ENCODE peak calls at places on chromosomes 13 and 19, in five cellular contexts. K is psoas muscle, W is aorta, Y is PC-9, T is right atrium auricular region. I is an unnamed sample.

GRCh38 chr13:84430015-84430414 is 547.7 kb upstream of the SLITRK1 start:
- DNase-seq in Y (no peak), W (no peak), K (no peak), T (no peak), I (no peak)

GRCh38 chr13:47299316-47299715 is 402.5 kb upstream of the HTR2A start:
- DNase-seq in K (no peak), T (no peak), Y (no peak), W (no peak), I (no peak)

GRCh38 chr13:109776575-109776974 is 9.8 kb downstream of the IRS2 start:
- DNase-seq in Y (no peak), K (no peak), W (no peak), T (no peak), I (no peak)

GRCh38 chr13:91313103-91313502 is 34.4 kb upstream of the MIR17HG start:
- DNase-seq in Y (no peak), K (no peak), T (no peak), W (no peak), I (no peak)

GRCh38 chr19:54207908-54208783 is 7.5 kb downstream of the RPS9 start:
- DNase-seq in Y (peak; percentile 68), W (peak; percentile 78), T (peak; percentile 88), K (no peak), I (no peak)

GRCh38 chr13:62212246-62212645 is 796.6 kb upstream of the PCDH20 start:
- DNase-seq in T (no peak), W (no peak), Y (no peak), K (peak; percentile 9), I (no peak)

GRCh38 chr19:50377051-50377441 is 789 bp downstream of the NR1H2 start:
- DNase-seq in W (no peak), Y (no peak), T (no peak), K (peak; percentile 42), I (peak; percentile 70)

GRCh38 chr13:99260216-99260615 is 2.0 kb upstream of the GPR18 start:
- DNase-seq in K (no peak), W (no peak), T (no peak), Y (no peak), I (no peak)

GRCh38 chr19:22438011-22438410 is 15.9 kb upstream of the ZNF98 start:
- DNase-seq in W (no peak), Y (no peak), K (no peak), T (no peak), I (no peak)

GRCh38 chr13:94678845-94679244 is 33.5 kb downstream of the SOX21 start:
- DNase-seq in Y (no peak), T (no peak), K (no peak), W (no peak), I (no peak)

GRCh38 chr19:55553217-55554182 is 8.2 kb upstream of the SBK3 start:
- DNase-seq in Y (no peak), K (no peak), T (no peak), W (no peak), I (no peak)

GRCh38 chr19:55554302-55554701 is 9.0 kb upstream of the SBK3 start:
- DNase-seq in T (no peak), W (no peak), K (no peak), Y (no peak), I (no peak)

GRCh38 chr19:55552206-55552605 is 6.9 kb upstream of the SBK3 start:
- DNase-seq in T (no peak), Y (no peak), W (no peak), K (no peak), I (no peak)

GRCh38 chr19:55554749-55555152 is 9.4 kb upstream of the SBK3 start:
- DNase-seq in K (no peak), Y (no peak), T (no peak), W (no peak), I (no peak)

GRCh38 chr19:55552620-55553019 is 7.3 kb upstream of the SBK3 start:
- DNase-seq in W (no peak), T (no peak), K (no peak), Y (no peak), I (peak; percentile 38)
- H3K4me1 ChIP-seq in W (no peaks in the 10 kb centered on the region), T (no peaks in the 10 kb centered on the region), K (peaks cover 56% of the 10 kb centered on the region), Y (peaks cover 34% of the 10 kb centered on the region), I (peaks cover 4% of the 10 kb centered on the region)

DNA sequence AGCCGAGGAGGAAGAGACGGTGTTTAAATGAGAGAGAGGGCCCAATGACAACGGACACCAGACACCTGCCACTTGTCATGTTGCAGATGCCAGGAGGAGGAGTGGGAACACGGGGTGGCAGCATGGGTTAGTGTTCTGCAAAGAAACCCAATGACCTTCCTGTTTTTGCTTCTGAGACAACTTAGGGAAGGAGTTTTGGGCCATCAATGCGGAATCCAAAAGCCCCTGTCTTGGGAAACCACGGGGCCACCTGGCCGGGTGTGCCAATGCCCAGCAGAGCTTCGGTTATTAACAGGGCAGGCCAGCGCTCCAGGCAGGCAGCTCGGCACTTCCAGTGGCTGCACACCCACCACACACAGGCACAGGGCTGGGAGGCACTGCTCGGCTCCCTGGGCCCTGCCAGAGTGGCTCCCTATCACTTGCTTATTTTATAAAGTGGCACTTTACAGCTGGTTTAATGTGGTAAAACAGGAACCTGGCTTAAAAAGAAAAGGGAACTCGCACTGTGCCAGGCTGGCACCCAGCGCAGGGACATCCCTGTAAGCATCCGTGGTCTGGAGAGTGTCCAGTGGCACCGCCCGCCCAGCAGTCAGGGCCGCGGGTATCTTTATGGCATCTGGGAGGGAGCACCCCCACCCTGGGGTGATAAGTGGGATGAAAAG is 19.1 kb downstream of the ELL start:
- DNase-seq in T (no peak), W (no peak), Y (no peak), K (peak; percentile 53), I (no peak)
- H3K4me1 ChIP-seq in T (peaks cover 4% of the 10 kb centered on the region), W (peaks cover 10% of the 10 kb centered on the region), Y (peaks cover 15% of the 10 kb centered on the region), K (peaks cover 100% of the 10 kb centered on the region), I (no peaks in the 10 kb centered on the region)

GRCh38 chr13:27638521-27638920 is 16.8 kb downstream of the POLR1D start:
- DNase-seq in Y (no peak), W (no peak), K (no peak), T (no peak), I (peak; percentile 71)
- H3K4me1 ChIP-seq in Y (no peaks in the 10 kb centered on the region), W (peaks cover 2% of the 10 kb centered on the region), K (peaks cover 37% of the 10 kb centered on the region), T (no peaks in the 10 kb centered on the region), I (peaks cover 22% of the 10 kb centered on the region)

GRCh38 chr19:16071072-16071691 is 5.1 kb upstream of the TPM4 start:
- DNase-seq in K (no peak), T (no peak), W (peak; percentile 26), Y (no peak), I (no peak)

GRCh38 chr19:16067205-16067938 is 8.9 kb upstream of the TPM4 start:
- DNase-seq in W (peak; percentile 95), T (peak; percentile 73), Y (peak; percentile 71), K (peak; percentile 40), I (no peak)

GRCh38 chr19:16068696-16069259 is 7.5 kb upstream of the TPM4 start:
- DNase-seq in Y (no peak), W (peak; percentile 23), T (no peak), K (no peak), I (no peak)

GRCh38 chr19:16070366-16070990 is 5.8 kb upstream of the TPM4 start:
- DNase-seq in Y (peak; percentile 100), W (peak; percentile 89), T (peak; percentile 63), K (peak; percentile 59), I (no peak)

GRCh38 chr19:16069813-16070365 is 6.4 kb upstream of the TPM4 start:
- DNase-seq in Y (no peak), T (no peak), W (peak; percentile 77), K (no peak), I (no peak)
- H3K4me1 ChIP-seq in Y (peaks cover 44% of the 10 kb centered on the region), T (no peaks in the 10 kb centered on the region), W (no peaks in the 10 kb centered on the region), K (no peaks in the 10 kb centered on the region), I (no peaks in the 10 kb centered on the region)

I was measured in HAP-1.